ENCODE peak calls at places on chromosomes 6 and 20, in seven cellular contexts. One of them, this sample, is unnamed.

GRCh38 chr6:162058281-162058875 is 669.2 kb downstream of the PRKN start:
- DNase-seq in MM.1S: no peak
- DNase-seq in brain microvascular endothelial cell: no peak
- DNase-seq in pancreas: peak; percentile 87
- DNase-seq in left lung: no peak
- DNase-seq in upper lobe of right lung: no peak
- DNase-seq in heart left ventricle: peak; percentile 74
- DNase-seq in this sample: no peak

GRCh38 chr6:2124260-2124709 is 121.1 kb downstream of the GMDS start:
- DNase-seq in MM.1S: no peak
- DNase-seq in brain microvascular endothelial cell: no peak
- DNase-seq in pancreas: no peak
- DNase-seq in left lung: no peak
- DNase-seq in upper lobe of right lung: no peak
- DNase-seq in heart left ventricle: peak; percentile 31
- DNase-seq in this sample: no peak

GRCh38 chr6:41288025-41288777 is 1.7 kb upstream of the TREM1 start:
- DNase-seq in MM.1S: peak; percentile 70
- DNase-seq in brain microvascular endothelial cell: no peak
- DNase-seq in pancreas: no peak
- DNase-seq in left lung: no peak
- DNase-seq in upper lobe of right lung: no peak
- DNase-seq in heart left ventricle: no peak
- DNase-seq in this sample: no peak

GRCh38 chr6:15065603-15066002 is 180.3 kb upstream of the JARID2 start:
- DNase-seq in MM.1S: no peak
- DNase-seq in brain microvascular endothelial cell: no peak
- DNase-seq in pancreas: no peak
- DNase-seq in left lung: no peak
- DNase-seq in upper lobe of right lung: no peak
- DNase-seq in heart left ventricle: no peak
- DNase-seq in this sample: peak; percentile 49

GRCh38 chr6:125668071-125668470 is 81.4 kb upstream of the HEY2 start:
- DNase-seq in MM.1S: no peak
- DNase-seq in brain microvascular endothelial cell: no peak
- DNase-seq in pancreas: no peak
- DNase-seq in left lung: no peak
- DNase-seq in upper lobe of right lung: no peak
- DNase-seq in heart left ventricle: no peak
- DNase-seq in this sample: no peak

GRCh38 chr6:149336529-149336928 is 19.0 kb downstream of the TAB2 start:
- DNase-seq in MM.1S: no peak
- DNase-seq in brain microvascular endothelial cell: no peak
- DNase-seq in pancreas: no peak
- DNase-seq in left lung: no peak
- DNase-seq in upper lobe of right lung: no peak
- DNase-seq in heart left ventricle: no peak
- DNase-seq in this sample: no peak

GRCh38 chr20:35009665-35010328 is 54.1 kb downstream of the MYH7B start:
- DNase-seq in MM.1S: no peak
- DNase-seq in brain microvascular endothelial cell: no peak
- DNase-seq in pancreas: no peak
- DNase-seq in left lung: peak; percentile 21
- DNase-seq in upper lobe of right lung: no peak
- DNase-seq in heart left ventricle: no peak
- DNase-seq in this sample: no peak

GRCh38 chr20:11204926-11205768 is 531.3 kb upstream of the JAG1 start:
- DNase-seq in MM.1S: peak; percentile 67
- DNase-seq in brain microvascular endothelial cell: peak; percentile 67
- DNase-seq in pancreas: peak; percentile 63
- DNase-seq in left lung: no peak
- DNase-seq in upper lobe of right lung: no peak
- DNase-seq in heart left ventricle: peak; percentile 69
- DNase-seq in this sample: peak; percentile 40

GRCh38 chr6:91895592-91895991 is 1308.7 kb upstream of the MAP3K7 start:
- DNase-seq in MM.1S: no peak
- DNase-seq in brain microvascular endothelial cell: no peak
- DNase-seq in pancreas: no peak
- DNase-seq in left lung: no peak
- DNase-seq in upper lobe of right lung: no peak
- DNase-seq in heart left ventricle: no peak
- DNase-seq in this sample: no peak

GRCh38 chr6:72622094-72622540 is 253 bp downstream of the KCNQ5 start:
- DNase-seq in MM.1S: peak; percentile 73
- DNase-seq in brain microvascular endothelial cell: no peak
- DNase-seq in pancreas: no peak
- DNase-seq in left lung: peak; percentile 86
- DNase-seq in upper lobe of right lung: peak; percentile 67
- DNase-seq in heart left ventricle: no peak
- DNase-seq in this sample: peak; percentile 74

GRCh38 chr6:115594894-115595293 is 465.8 kb downstream of the FRK start:
- DNase-seq in MM.1S: no peak
- DNase-seq in brain microvascular endothelial cell: no peak
- DNase-seq in pancreas: no peak
- DNase-seq in left lung: no peak
- DNase-seq in upper lobe of right lung: no peak
- DNase-seq in heart left ventricle: no peak
- DNase-seq in this sample: no peak

DNA sequence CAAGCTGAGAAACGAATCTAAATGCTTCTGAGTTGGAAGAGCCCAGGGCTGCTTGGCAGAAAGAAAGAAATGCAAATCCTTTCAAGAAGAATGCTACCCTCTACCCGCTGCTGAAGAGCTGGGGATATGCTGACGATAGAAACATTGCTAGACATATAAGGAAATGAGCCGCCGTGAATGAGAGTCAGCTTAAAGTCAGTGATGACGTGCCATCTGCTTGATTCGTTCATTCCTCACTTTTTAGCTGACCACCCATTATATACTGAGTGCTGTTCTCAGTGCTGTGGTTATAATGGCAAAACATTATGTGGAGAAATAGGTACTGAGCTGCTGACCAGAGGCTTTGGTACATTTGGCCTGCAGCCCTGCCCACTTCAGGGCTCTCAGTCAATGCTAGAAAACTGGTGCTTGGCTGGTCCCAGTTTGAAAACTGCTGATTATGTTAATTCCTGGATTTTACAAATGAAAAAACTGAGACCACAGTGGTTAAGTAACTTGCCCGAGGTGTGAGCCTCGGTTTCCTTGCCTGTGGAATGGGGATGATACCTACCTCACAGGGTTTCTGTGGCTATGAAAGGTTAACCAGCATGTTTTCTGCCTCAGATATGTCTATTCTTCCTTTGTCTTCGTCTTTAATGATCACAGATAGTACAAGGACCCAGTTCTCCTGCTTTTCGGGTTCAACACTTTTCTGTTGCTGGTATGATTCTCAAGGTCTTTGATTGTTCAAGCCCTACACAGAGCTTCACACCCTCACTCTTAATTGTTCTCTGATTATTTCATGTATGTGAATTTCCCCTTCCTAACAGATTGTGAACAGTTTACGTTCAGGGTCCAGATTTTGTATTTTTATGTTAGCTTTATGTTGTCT is 27.7 kb upstream of the TULP4 start:
- DNase-seq in MM.1S: peak; percentile 74
- DNase-seq in brain microvascular endothelial cell: peak; percentile 82
- DNase-seq in pancreas: no peak
- DNase-seq in left lung: no peak
- DNase-seq in upper lobe of right lung: peak; percentile 66
- DNase-seq in heart left ventricle: no peak
- DNase-seq in this sample: peak; percentile 24
- H3K4me3 ChIP-seq in MM.1S: peak overlapping the region; percentile 44
- H3K4me3 ChIP-seq in brain microvascular endothelial cell: no peak overlapping the region
- H3K4me3 ChIP-seq in pancreas: no peak overlapping the region
- H3K4me3 ChIP-seq in left lung: no peak overlapping the region
- H3K4me3 ChIP-seq in upper lobe of right lung: no peak overlapping the region
- H3K4me3 ChIP-seq in heart left ventricle: no peak overlapping the region
- H3K4me3 ChIP-seq in this sample: no peak overlapping the region

GRCh38 chr6:13305256-13305650 is 23.1 kb downstream of the TBC1D7 start:
- DNase-seq in MM.1S: no peak
- DNase-seq in brain microvascular endothelial cell: no peak
- DNase-seq in pancreas: no peak
- DNase-seq in left lung: no peak
- DNase-seq in upper lobe of right lung: no peak
- DNase-seq in heart left ventricle: no peak
- DNase-seq in this sample: no peak
- H3K36me3 ChIP-seq in MM.1S: no peaks in the 10 kb centered on the region
- H3K36me3 ChIP-seq in brain microvascular endothelial cell: peaks cover 6% of the 10 kb centered on the region
- H3K36me3 ChIP-seq in pancreas: peaks cover 3% of the 10 kb centered on the region
- H3K36me3 ChIP-seq in left lung: no peaks in the 10 kb centered on the region
- H3K36me3 ChIP-seq in upper lobe of right lung: peaks cover 57% of the 10 kb centered on the region
- H3K36me3 ChIP-seq in heart left ventricle: peaks cover 19% of the 10 kb centered on the region
- H3K36me3 ChIP-seq in this sample: peaks cover 57% of the 10 kb centered on the region

GRCh38 chr20:59032023-59032712 is at the start of gene ATP5F1E:
- DNase-seq in MM.1S: peak; percentile 97
- DNase-seq in brain microvascular endothelial cell: peak; percentile 93
- DNase-seq in pancreas: peak; percentile 94
- DNase-seq in left lung: peak; percentile 98
- DNase-seq in upper lobe of right lung: peak; percentile 98
- DNase-seq in heart left ventricle: peak; percentile 98
- DNase-seq in this sample: peak; percentile 97

GRCh38 chr20:59032713-59033059 is 551 bp upstream of the ATP5F1E start:
- DNase-seq in MM.1S: no peak
- DNase-seq in brain microvascular endothelial cell: no peak
- DNase-seq in pancreas: no peak
- DNase-seq in left lung: no peak
- DNase-seq in upper lobe of right lung: no peak
- DNase-seq in heart left ventricle: no peak
- DNase-seq in this sample: peak; percentile 46

GRCh38 chr20:59031326-59032022 is 661 bp downstream of the ATP5F1E start:
- DNase-seq in MM.1S: peak; percentile 59
- DNase-seq in brain microvascular endothelial cell: no peak
- DNase-seq in pancreas: no peak
- DNase-seq in left lung: no peak
- DNase-seq in upper lobe of right lung: no peak
- DNase-seq in heart left ventricle: no peak
- DNase-seq in this sample: no peak

GRCh38 chr20:59033616-59034165 is 1.6 kb upstream of the ATP5F1E start:
- DNase-seq in MM.1S: no peak
- DNase-seq in brain microvascular endothelial cell: no peak
- DNase-seq in pancreas: no peak
- DNase-seq in left lung: no peak
- DNase-seq in upper lobe of right lung: no peak
- DNase-seq in heart left ventricle: no peak
- DNase-seq in this sample: no peak

DNA sequence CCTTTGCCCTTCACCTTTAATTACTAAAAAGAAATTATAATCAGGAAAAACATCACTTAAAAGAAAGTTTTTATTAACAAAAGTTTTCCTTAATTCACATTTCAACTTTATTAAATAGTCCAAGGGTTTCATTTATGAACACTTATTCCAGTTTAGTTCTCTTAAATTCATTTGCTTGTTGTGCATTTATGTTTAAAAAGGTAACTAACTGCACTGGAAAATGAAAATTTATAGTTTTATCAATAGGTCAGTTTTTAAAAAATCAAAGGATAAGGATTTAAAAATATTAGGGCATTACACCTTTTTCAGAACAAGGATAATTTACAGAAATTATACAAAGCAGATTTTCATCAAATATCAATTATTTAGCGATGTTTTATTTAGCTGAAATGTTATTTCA is 958 bp upstream of the ATP5F1E start:
- DNase-seq in MM.1S: no peak
- DNase-seq in brain microvascular endothelial cell: no peak
- DNase-seq in pancreas: no peak
- DNase-seq in left lung: no peak
- DNase-seq in upper lobe of right lung: no peak
- DNase-seq in heart left ventricle: no peak
- DNase-seq in this sample: no peak
- H3K4me3 ChIP-seq in MM.1S: peak overlapping the region; percentile 98
- H3K4me3 ChIP-seq in brain microvascular endothelial cell: peak overlapping the region; percentile 72
- H3K4me3 ChIP-seq in pancreas: peak overlapping the region; percentile 94
- H3K4me3 ChIP-seq in left lung: peak overlapping the region; percentile 88
- H3K4me3 ChIP-seq in upper lobe of right lung: peak overlapping the region; percentile 91
- H3K4me3 ChIP-seq in heart left ventricle: no peak overlapping the region
- H3K4me3 ChIP-seq in this sample: peak overlapping the region; percentile 91

GRCh38 chr20:13183005-13183404 is 38.1 kb upstream of the ISM1 start:
- DNase-seq in MM.1S: no peak
- DNase-seq in brain microvascular endothelial cell: no peak
- DNase-seq in pancreas: no peak
- DNase-seq in left lung: no peak
- DNase-seq in upper lobe of right lung: no peak
- DNase-seq in heart left ventricle: no peak
- DNase-seq in this sample: peak; percentile 2
- H3K36me3 ChIP-seq in MM.1S: no peaks in the 10 kb centered on the region
- H3K36me3 ChIP-seq in brain microvascular endothelial cell: no peaks in the 10 kb centered on the region
- H3K36me3 ChIP-seq in pancreas: no peaks in the 10 kb centered on the region
- H3K36me3 ChIP-seq in left lung: no peaks in the 10 kb centered on the region
- H3K36me3 ChIP-seq in upper lobe of right lung: no peaks in the 10 kb centered on the region
- H3K36me3 ChIP-seq in heart left ventricle: no peaks in the 10 kb centered on the region
- H3K36me3 ChIP-seq in this sample: no peaks in the 10 kb centered on the region

DNA sequence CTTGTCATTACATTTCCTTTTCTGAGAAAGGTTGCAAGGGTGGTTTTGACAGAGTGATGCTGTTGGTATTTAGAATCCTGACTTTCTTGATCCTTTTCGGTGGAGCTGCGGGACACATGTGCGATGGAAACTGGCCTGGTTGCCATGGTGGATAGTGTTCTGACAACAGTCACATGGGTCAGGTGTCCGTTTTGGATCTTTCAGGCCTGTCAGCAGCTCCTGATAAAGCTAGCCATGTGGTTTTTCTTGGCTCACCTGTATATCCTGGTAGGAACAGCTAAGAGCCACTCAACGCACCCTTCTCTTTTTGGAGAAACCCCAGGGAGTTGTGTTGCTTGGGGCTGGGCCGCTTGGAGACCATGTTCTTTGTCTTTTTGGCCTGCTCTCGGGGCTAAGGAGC is 177.4 kb downstream of the MTFR2 start:
- DNase-seq in MM.1S: no peak
- DNase-seq in brain microvascular endothelial cell: no peak
- DNase-seq in pancreas: no peak
- DNase-seq in left lung: no peak
- DNase-seq in upper lobe of right lung: no peak
- DNase-seq in heart left ventricle: peak; percentile 77
- DNase-seq in this sample: no peak
- H3K4me3 ChIP-seq in MM.1S: no peak overlapping the region
- H3K4me3 ChIP-seq in brain microvascular endothelial cell: no peak overlapping the region
- H3K4me3 ChIP-seq in pancreas: no peak overlapping the region
- H3K4me3 ChIP-seq in left lung: no peak overlapping the region
- H3K4me3 ChIP-seq in upper lobe of right lung: no peak overlapping the region
- H3K4me3 ChIP-seq in heart left ventricle: no peak overlapping the region
- H3K4me3 ChIP-seq in this sample: no peak overlapping the region

GRCh38 chr6:90541221-90541620 is 45.7 kb downstream of the MAP3K7 start:
- DNase-seq in MM.1S: no peak
- DNase-seq in brain microvascular endothelial cell: no peak
- DNase-seq in pancreas: no peak
- DNase-seq in left lung: no peak
- DNase-seq in upper lobe of right lung: no peak
- DNase-seq in heart left ventricle: no peak
- DNase-seq in this sample: no peak
- H3K36me3 ChIP-seq in MM.1S: no peaks in the 10 kb centered on the region
- H3K36me3 ChIP-seq in brain microvascular endothelial cell: peaks cover 21% of the 10 kb centered on the region
- H3K36me3 ChIP-seq in pancreas: no peaks in the 10 kb centered on the region
- H3K36me3 ChIP-seq in left lung: no peaks in the 10 kb centered on the region
- H3K36me3 ChIP-seq in upper lobe of right lung: peaks cover 39% of the 10 kb centered on the region
- H3K36me3 ChIP-seq in heart left ventricle: peaks cover 22% of the 10 kb centered on the region
- H3K36me3 ChIP-seq in this sample: peaks cover 22% of the 10 kb centered on the region